ENCODE peak calls at places on chromosomes 13 and 19, in four cellular contexts. One of them, this sample, is unnamed.

GRCh38 chr13:40666905-40667621 is 622 bp upstream of the FOXO1 start:
- DNase-seq in left lung: peak
- DNase-seq in foreskin fibroblast: peak
- DNase-seq in dorsolateral prefrontal cortex: peak
- DNase-seq in this sample: peak

GRCh38 chr19:29675650-29676186 is 10.5 kb downstream of the PLEKHF1 start:
- DNase-seq in left lung: no peak
- DNase-seq in foreskin fibroblast: no peak
- DNase-seq in dorsolateral prefrontal cortex: peak
- DNase-seq in this sample: no peak

GRCh38 chr13:27853871-27854270 is 61.6 kb downstream of the GSX1 start:
- DNase-seq in left lung: no peak
- DNase-seq in foreskin fibroblast: no peak
- DNase-seq in dorsolateral prefrontal cortex: no peak
- DNase-seq in this sample: no peak

GRCh38 chr13:57748096-57748495 is 116.6 kb downstream of the PCDH17 start:
- DNase-seq in left lung: no peak
- DNase-seq in foreskin fibroblast: no peak
- DNase-seq in dorsolateral prefrontal cortex: no peak
- DNase-seq in this sample: no peak

GRCh38 chr19:16726916-16727315 is 7.3 kb downstream of the NWD1 start:
- DNase-seq in left lung: no peak
- DNase-seq in foreskin fibroblast: no peak
- DNase-seq in dorsolateral prefrontal cortex: no peak
- DNase-seq in this sample: no peak

GRCh38 chr13:78309497-78310180 is 293.7 kb downstream of the POU4F1 start:
- DNase-seq in left lung: no peak
- DNase-seq in foreskin fibroblast: no peak
- DNase-seq in dorsolateral prefrontal cortex: no peak
- DNase-seq in this sample: no peak

GRCh38 chr13:76792680-76793334 is 93.4 kb downstream of the KCTD12 start:
- DNase-seq in left lung: peak
- DNase-seq in foreskin fibroblast: peak
- DNase-seq in dorsolateral prefrontal cortex: no peak
- DNase-seq in this sample: no peak

GRCh38 chr13:97242755-97243497 is 20.8 kb downstream of the MBNL2 start:
- DNase-seq in left lung: no peak
- DNase-seq in foreskin fibroblast: no peak
- DNase-seq in dorsolateral prefrontal cortex: peak
- DNase-seq in this sample: no peak

GRCh38 chr13:35857769-35858168 is 273.4 kb downstream of the DCLK1 start:
- DNase-seq in left lung: no peak
- DNase-seq in foreskin fibroblast: peak
- DNase-seq in dorsolateral prefrontal cortex: no peak
- DNase-seq in this sample: no peak

GRCh38 chr13:95783747-95784146 is 106.8 kb downstream of the DNAJC3 start:
- DNase-seq in left lung: no peak
- DNase-seq in foreskin fibroblast: no peak
- DNase-seq in dorsolateral prefrontal cortex: no peak
- DNase-seq in this sample: no peak

GRCh38 chr13:23630349-23631093 is 60.3 kb downstream of the TNFRSF19 start:
- DNase-seq in left lung: no peak
- DNase-seq in foreskin fibroblast: no peak
- DNase-seq in dorsolateral prefrontal cortex: no peak
- DNase-seq in this sample: no peak

GRCh38 chr19:31353826-31354225 is 4.6 kb upstream of the TSHZ3 start:
- DNase-seq in left lung: no peak
- DNase-seq in foreskin fibroblast: no peak
- DNase-seq in dorsolateral prefrontal cortex: no peak
- DNase-seq in this sample: no peak

GRCh38 chr19:28463493-28464053 is 749.4 kb downstream of the UQCRFS1 start:
- DNase-seq in left lung: no peak
- DNase-seq in foreskin fibroblast: no peak
- DNase-seq in dorsolateral prefrontal cortex: no peak
- DNase-seq in this sample: no peak

GRCh38 chr13:106472621-106473020 is 62.8 kb downstream of the EFNB2 start:
- DNase-seq in left lung: no peak
- DNase-seq in foreskin fibroblast: no peak
- DNase-seq in dorsolateral prefrontal cortex: no peak
- DNase-seq in this sample: no peak

GRCh38 chr19:51366999-51367564 is 894 bp upstream of the ETFB start:
- DNase-seq in left lung: peak
- DNase-seq in foreskin fibroblast: no peak
- DNase-seq in dorsolateral prefrontal cortex: peak
- DNase-seq in this sample: peak

GRCh38 chr19:23305555-23305954 is 55.4 kb upstream of the ZNF724 start:
- DNase-seq in left lung: no peak
- DNase-seq in foreskin fibroblast: no peak
- DNase-seq in dorsolateral prefrontal cortex: no peak
- DNase-seq in this sample: no peak

GRCh38 chr19:5072115-5072514 is 103.2 kb downstream of the KDM4B start:
- DNase-seq in left lung: no peak
- DNase-seq in foreskin fibroblast: no peak
- DNase-seq in dorsolateral prefrontal cortex: no peak
- DNase-seq in this sample: no peak

GRCh38 chr19:21143846-21144245 is 2.0 kb downstream of the ZNF431 start:
- DNase-seq in left lung: no peak
- DNase-seq in foreskin fibroblast: no peak
- DNase-seq in dorsolateral prefrontal cortex: no peak
- DNase-seq in this sample: no peak

GRCh38 chr13:114049026-114049425 is 75.2 kb upstream of the C13orf46 start:
- DNase-seq in left lung: no peak
- DNase-seq in foreskin fibroblast: no peak
- DNase-seq in dorsolateral prefrontal cortex: no peak
- DNase-seq in this sample: peak

GRCh38 chr13:24032674-24033073 is 127.8 kb upstream of the SPATA13 start:
- DNase-seq in left lung: no peak
- DNase-seq in foreskin fibroblast: peak
- DNase-seq in dorsolateral prefrontal cortex: no peak
- DNase-seq in this sample: no peak

GRCh38 chr19:4534836-4535658 is at the start of gene PLIN5:
- DNase-seq in left lung: peak
- DNase-seq in foreskin fibroblast: peak
- DNase-seq in dorsolateral prefrontal cortex: peak
- DNase-seq in this sample: peak

GRCh38 chr13:60094385-60095088 is 69.2 kb downstream of the DIAPH3 start:
- DNase-seq in left lung: no peak
- DNase-seq in foreskin fibroblast: no peak
- DNase-seq in dorsolateral prefrontal cortex: no peak
- DNase-seq in this sample: no peak

GRCh38 chr13:32538234-32538620 is 368 bp downstream of the N4BP2L2 start:
- DNase-seq in left lung: peak
- DNase-seq in foreskin fibroblast: peak
- DNase-seq in dorsolateral prefrontal cortex: peak
- DNase-seq in this sample: no peak

GRCh38 chr19:50967924-50968708 is 1.3 kb downstream of the KLK6 start:
- DNase-seq in left lung: no peak
- DNase-seq in foreskin fibroblast: no peak
- DNase-seq in dorsolateral prefrontal cortex: no peak
- DNase-seq in this sample: no peak

GRCh38 chr19:10431943-10432735 is 11.8 kb downstream of the PDE4A start:
- DNase-seq in left lung: peak
- DNase-seq in foreskin fibroblast: peak
- DNase-seq in dorsolateral prefrontal cortex: no peak
- DNase-seq in this sample: peak

GRCh38 chr13:60431108-60431700 is 34.2 kb downstream of the TDRD3 start:
- DNase-seq in left lung: no peak
- DNase-seq in foreskin fibroblast: peak
- DNase-seq in dorsolateral prefrontal cortex: no peak
- DNase-seq in this sample: no peak

GRCh38 chr19:1690570-1691307 is 38.3 kb upstream of the TCF3 start:
- DNase-seq in left lung: no peak
- DNase-seq in foreskin fibroblast: peak
- DNase-seq in dorsolateral prefrontal cortex: no peak
- DNase-seq in this sample: peak

GRCh38 chr19:51595776-51596175 is 24.7 kb downstream of the ZNF175 start:
- DNase-seq in left lung: no peak
- DNase-seq in foreskin fibroblast: no peak
- DNase-seq in dorsolateral prefrontal cortex: no peak
- DNase-seq in this sample: no peak

GRCh38 chr19:7772752-7773291 is 9.8 kb downstream of the CLEC4M start:
- DNase-seq in left lung: no peak
- DNase-seq in foreskin fibroblast: peak
- DNase-seq in dorsolateral prefrontal cortex: no peak
- DNase-seq in this sample: no peak

GRCh38 chr19:39131255-39131755 is 5.7 kb downstream of the PAK4 start:
- DNase-seq in left lung: no peak
- DNase-seq in foreskin fibroblast: peak
- DNase-seq in dorsolateral prefrontal cortex: no peak
- DNase-seq in this sample: no peak

GRCh38 chr19:28313633-28314032 is 899.3 kb downstream of the UQCRFS1 start:
- DNase-seq in left lung: no peak
- DNase-seq in foreskin fibroblast: peak
- DNase-seq in dorsolateral prefrontal cortex: no peak
- DNase-seq in this sample: no peak

GRCh38 chr19:45253396-45254027 is 2.4 kb downstream of the MARK4 start:
- DNase-seq in left lung: no peak
- DNase-seq in foreskin fibroblast: peak
- DNase-seq in dorsolateral prefrontal cortex: no peak
- DNase-seq in this sample: no peak

GRCh38 chr19:35746556-35746955 is 1.1 kb downstream of the PSENEN start:
- DNase-seq in left lung: no peak
- DNase-seq in foreskin fibroblast: no peak
- DNase-seq in dorsolateral prefrontal cortex: no peak
- DNase-seq in this sample: no peak

GRCh38 chr19:51971624-51972023 is 15.0 kb downstream of the ZNF350 start:
- DNase-seq in left lung: no peak
- DNase-seq in foreskin fibroblast: peak
- DNase-seq in dorsolateral prefrontal cortex: no peak
- DNase-seq in this sample: no peak

GRCh38 chr19:58519355-58520256 is at the start of gene ZBTB45:
- DNase-seq in left lung: peak
- DNase-seq in foreskin fibroblast: peak
- DNase-seq in dorsolateral prefrontal cortex: peak
- DNase-seq in this sample: peak

DNA sequence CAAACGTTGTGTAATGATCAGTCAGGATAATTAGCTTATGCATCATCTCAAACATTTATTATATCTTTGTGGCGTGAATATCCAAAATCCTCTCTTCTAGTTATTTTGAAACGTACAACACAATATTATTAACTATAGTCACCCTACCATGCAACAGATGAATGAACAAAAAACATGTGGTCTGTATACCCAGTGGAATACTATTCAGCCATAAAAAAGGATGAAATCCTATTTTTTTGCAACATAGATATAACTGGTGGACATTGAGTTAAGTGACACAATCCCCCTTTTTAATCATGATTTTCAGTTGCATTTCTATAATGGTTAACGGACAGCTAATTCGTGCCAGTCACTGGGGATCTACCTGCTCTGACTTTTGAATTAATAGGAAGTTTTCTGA is 145.6 kb downstream of the SOX1 start:
- DNase-seq in left lung: no peak
- DNase-seq in foreskin fibroblast: no peak
- DNase-seq in dorsolateral prefrontal cortex: no peak
- DNase-seq in this sample: no peak
- TF ChIP-seq CTCF in left lung: no peak
- TF ChIP-seq CTCF in foreskin fibroblast: no peak
- TF ChIP-seq CTCF in dorsolateral prefrontal cortex: no peak
- TF ChIP-seq CTCF in this sample: no peak

GRCh38 chr13:99028890-99029289 is 51.0 kb upstream of the DOCK9 start:
- DNase-seq in left lung: no peak
- DNase-seq in foreskin fibroblast: no peak
- DNase-seq in dorsolateral prefrontal cortex: no peak
- DNase-seq in this sample: no peak
- TF ChIP-seq CTCF in left lung: no peak
- TF ChIP-seq CTCF in foreskin fibroblast: no peak
- TF ChIP-seq CTCF in dorsolateral prefrontal cortex: no peak
- TF ChIP-seq CTCF in this sample: no peak

GRCh38 chr13:73248154-73248553 is 189.3 kb downstream of the KLF5 start:
- DNase-seq in left lung: no peak
- DNase-seq in foreskin fibroblast: no peak
- DNase-seq in dorsolateral prefrontal cortex: no peak
- DNase-seq in this sample: no peak
- TF ChIP-seq CTCF in left lung: no peak
- TF ChIP-seq CTCF in foreskin fibroblast: no peak
- TF ChIP-seq CTCF in dorsolateral prefrontal cortex: no peak
- TF ChIP-seq CTCF in this sample: no peak

DNA sequence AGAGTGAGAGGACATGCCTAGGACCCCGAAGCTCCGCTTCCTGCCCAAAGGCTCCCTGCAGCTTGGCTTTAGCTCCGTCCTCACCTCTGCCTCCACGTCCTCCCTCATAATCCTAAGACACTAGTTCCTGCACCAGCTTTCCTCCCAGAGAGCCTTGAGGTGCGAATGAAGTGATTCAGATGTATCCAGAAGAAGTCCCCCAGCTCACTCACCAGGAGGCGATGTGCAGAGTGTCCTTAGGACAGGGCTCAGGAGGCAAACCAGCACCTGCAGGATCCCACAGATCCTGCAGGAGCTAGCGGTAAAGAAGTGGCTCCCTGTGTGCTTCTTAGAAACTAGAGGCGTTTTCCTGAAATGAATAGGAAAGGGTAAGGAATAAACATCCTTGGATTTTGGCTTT is 109.7 kb downstream of the HSPH1 start:
- DNase-seq in left lung: no peak
- DNase-seq in foreskin fibroblast: no peak
- DNase-seq in dorsolateral prefrontal cortex: no peak
- DNase-seq in this sample: no peak
- TF ChIP-seq CTCF in left lung: no peak
- TF ChIP-seq CTCF in foreskin fibroblast: no peak
- TF ChIP-seq CTCF in dorsolateral prefrontal cortex: no peak
- TF ChIP-seq CTCF in this sample: no peak

DNA sequence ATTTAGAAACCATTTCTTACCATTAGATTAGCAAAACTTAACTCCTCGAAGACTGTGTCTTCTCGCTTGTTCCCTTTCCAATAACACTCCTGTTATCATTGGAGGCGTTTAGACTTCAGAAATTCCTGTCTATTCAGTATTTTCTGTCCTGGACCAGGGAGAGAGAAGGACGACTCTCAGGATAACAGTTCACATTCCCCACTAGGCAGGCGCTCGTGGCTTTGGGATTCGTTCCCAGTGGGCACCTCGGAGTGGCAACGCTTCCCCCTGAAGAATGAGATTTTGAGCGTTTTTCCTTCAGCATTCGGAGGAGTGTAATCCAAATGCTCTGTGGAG is 429 bp upstream of the ZNF225 start:
- DNase-seq in left lung: no peak
- DNase-seq in foreskin fibroblast: no peak
- DNase-seq in dorsolateral prefrontal cortex: no peak
- DNase-seq in this sample: no peak
- TF ChIP-seq CTCF in left lung: no peak
- TF ChIP-seq CTCF in foreskin fibroblast: no peak
- TF ChIP-seq CTCF in dorsolateral prefrontal cortex: no peak
- TF ChIP-seq CTCF in this sample: no peak

This sample was measured in activated B cell treated with CpG ODN at 0.5 μM for 24 hours.